ENCODE peak calls at places on chromosomes 2 and 18, in four cellular contexts. E is psoas muscle, U is adrenal gland, W is heart left ventricle. M is an unnamed sample. For H3K4me1, the result is how much of the 10 kb centered on the place peaks cover.

GRCh38 chr18:58176915-58177717 is 133.1 kb downstream of the NEDD4L start:
- DNase-seq in E (no peak), U (peak), W (no peak), M (no peak)

GRCh38 chr2:234690569-234691225 is 193.8 kb upstream of the ARL4C start:
- DNase-seq in E (no peak), U (no peak), W (no peak), M (no peak)

GRCh38 chr2:32688511-32688910 is 60.7 kb downstream of the TTC27 start:
- DNase-seq in E (no peak), U (no peak), W (no peak), M (no peak)

GRCh38 chr2:11583203-11583752 is 49.4 kb downstream of the GREB1 start:
- DNase-seq in E (peak), U (no peak), W (peak), M (no peak)

GRCh38 chr2:172711110-172711509 is 24.5 kb upstream of the RAPGEF4 start:
- DNase-seq in E (no peak), U (no peak), W (no peak), M (no peak)

GRCh38 chr18:40357536-40357935 is 1597.5 kb upstream of the PIK3C3 start:
- DNase-seq in E (no peak), U (no peak), W (no peak), M (no peak)

GRCh38 chr18:73728657-73729056 is 419.0 kb downstream of the FBXO15 start:
- DNase-seq in E (no peak), U (no peak), W (no peak), M (no peak)

GRCh38 chr2:30686000-30686399 is 121.2 kb downstream of the CAPN13 start:
- DNase-seq in E (no peak), U (no peak), W (no peak), M (no peak)

GRCh38 chr2:439540-440465 is 151.9 kb upstream of the ALKAL2 start:
- DNase-seq in E (no peak), U (peak), W (no peak), M (peak)

GRCh38 chr2:191675807-191676667 is 1.9 kb upstream of the NABP1 start:
- DNase-seq in E (peak), U (peak), W (peak), M (peak)

GRCh38 chr18:39523281-39523680 is 1957.7 kb upstream of the CELF4 start:
- DNase-seq in E (no peak), U (peak), W (no peak), M (no peak)

GRCh38 chr2:20013061-20013721 is 723 bp upstream of the MATN3 start:
- DNase-seq in E (no peak), U (no peak), W (no peak), M (no peak)

GRCh38 chr18:49591775-49592174 is 29.9 kb downstream of the LIPG start:
- DNase-seq in E (no peak), U (no peak), W (no peak), M (no peak)

GRCh38 chr2:1638281-1638860 is 105.9 kb downstream of the PXDN start:
- DNase-seq in E (peak), U (no peak), W (no peak), M (no peak)

GRCh38 chr2:7060602-7061435 is 143.6 kb downstream of the RNF144A start:
- DNase-seq in E (no peak), U (no peak), W (no peak), M (no peak)

GRCh38 chr2:11309706-11310105 is 34.7 kb downstream of the ROCK2 start:
- DNase-seq in E (no peak), U (no peak), W (no peak), M (no peak)

GRCh38 chr2:73911548-73912208 is 15.0 kb upstream of the DGUOK start:
- DNase-seq in E (no peak), U (no peak), W (no peak), M (no peak)

GRCh38 chr2:95260028-95261023 is 13.9 kb upstream of the PROM2 start:
- DNase-seq in E (no peak), U (peak), W (no peak), M (no peak)

GRCh38 chr2:1664076-1664605 is 80.2 kb downstream of the PXDN start:
- DNase-seq in E (no peak), U (no peak), W (no peak), M (peak)

GRCh38 chr2:158412206-158412605 is 44.3 kb downstream of the CCDC148 start:
- DNase-seq in E (no peak), U (no peak), W (no peak), M (no peak)

GRCh38 chr2:105294844-105295481 is 34.6 kb downstream of the TGFBRAP1 start:
- DNase-seq in E (no peak), U (peak), W (peak), M (no peak)

GRCh38 chr2:37827911-37828411 is 97.1 kb upstream of the RMDN2 start:
- DNase-seq in E (no peak), U (no peak), W (peak), M (no peak)

GRCh38 chr2:145849466-145849865 is 1329.5 kb upstream of the ZEB2 start:
- DNase-seq in E (no peak), U (no peak), W (no peak), M (no peak)

GRCh38 chr18:45213040-45213333 is 402.3 kb upstream of the SLC14A2 start:
- DNase-seq in E (no peak), U (no peak), W (no peak), M (no peak)

GRCh38 chr2:175135177-175135576 is 32.8 kb downstream of the ATF2 start:
- DNase-seq in E (no peak), U (no peak), W (no peak), M (no peak)
- H3K4me1 ChIP-seq in E (under half), U (under half), W (under half), M (under half)

GRCh38 chr18:33821503-33821902 is 243.5 kb downstream of the ASXL3 start:
- DNase-seq in E (no peak), U (no peak), W (no peak), M (no peak)

GRCh38 chr18:33818145-33818544 is 240.1 kb downstream of the ASXL3 start:
- DNase-seq in E (no peak), U (no peak), W (no peak), M (no peak)

GRCh38 chr18:33817096-33817495 is 239.1 kb downstream of the ASXL3 start:
- DNase-seq in E (no peak), U (no peak), W (no peak), M (no peak)

GRCh38 chr18:33826151-33826550 is 248.1 kb downstream of the ASXL3 start:
- DNase-seq in E (no peak), U (no peak), W (no peak), M (no peak)

GRCh38 chr18:33820517-33821368 is 242.7 kb downstream of the ASXL3 start:
- DNase-seq in E (no peak), U (no peak), W (no peak), M (no peak)
- H3K27ac ChIP-seq in E (no peak), U (no peak), W (no peak), M (no peak)

GRCh38 chr2:178263159-178263860 is 69.0 kb downstream of the OSBPL6 start:
- DNase-seq in E (no peak), U (no peak), W (no peak), M (no peak)

GRCh38 chr2:178267660-178268059 is 73.3 kb downstream of the OSBPL6 start:
- DNase-seq in E (no peak), U (no peak), W (no peak), M (no peak)

GRCh38 chr2:178265851-178266250 is 71.5 kb downstream of the OSBPL6 start:
- DNase-seq in E (no peak), U (no peak), W (no peak), M (no peak)

GRCh38 chr2:178268435-178268834 is 74.1 kb downstream of the OSBPL6 start:
- DNase-seq in E (no peak), U (no peak), W (no peak), M (no peak)

DNA sequence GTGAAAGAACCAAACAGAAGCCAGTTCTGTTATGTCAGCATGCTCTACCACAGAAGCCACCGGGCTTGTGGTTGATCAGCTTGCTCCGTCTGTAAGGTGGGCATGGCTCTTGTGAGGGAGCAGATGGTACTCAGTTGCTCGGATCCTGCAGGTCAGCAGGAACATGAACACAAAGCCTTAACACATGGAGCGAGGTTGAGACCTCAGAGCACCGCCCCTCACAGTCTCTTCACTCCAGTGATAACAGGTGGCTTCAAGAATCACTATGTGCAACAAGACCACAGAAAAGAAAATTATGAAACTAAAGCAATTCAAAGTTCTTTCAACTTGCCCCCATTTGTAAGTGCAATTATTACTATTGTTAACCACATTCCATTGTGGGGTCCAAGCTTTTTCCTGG is 72.1 kb downstream of the OSBPL6 start:
- DNase-seq in E (no peak), U (no peak), W (no peak), M (no peak)
- TF ChIP-seq CTCF in E (no peak), U (no peak), W (no peak), M (no peak)

GRCh38 chr2:25980076-25980887 is 2.0 kb downstream of the KIF3C start:
- DNase-seq in E (no peak), U (no peak), W (no peak), M (no peak)
- H3K4me1 ChIP-seq in E (under half), U (under half), W (under half), M (under half)

DNA sequence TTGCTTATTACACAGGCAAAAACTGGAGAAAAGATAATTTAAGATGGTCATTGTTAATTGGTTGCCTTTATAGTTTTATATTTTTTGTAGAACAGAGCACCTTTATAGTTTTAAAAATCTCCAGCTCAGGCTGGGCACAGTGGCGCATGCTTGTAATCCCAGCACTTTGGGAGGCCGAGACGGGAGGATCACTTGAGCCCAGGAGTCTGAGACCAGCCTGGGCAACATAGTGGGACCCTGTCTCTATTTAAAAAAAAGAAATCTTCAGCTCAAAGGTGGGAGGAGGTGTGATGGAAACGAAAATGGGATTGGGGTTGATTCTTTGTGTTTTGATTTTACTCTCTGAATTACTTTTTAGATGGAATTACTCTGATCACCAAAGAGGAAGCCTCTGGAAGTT is 85.4 kb downstream of the XRCC5 start:
- DNase-seq in E (no peak), U (no peak), W (no peak), M (no peak)
- H3K27ac ChIP-seq in E (no peak), U (no peak), W (no peak), M (no peak)

GRCh38 chr2:198312621-198313483 is 508.5 kb downstream of the PLCL1 start:
- DNase-seq in E (no peak), U (no peak), W (no peak), M (no peak)

GRCh38 chr2:198308368-198308767 is 504.0 kb downstream of the PLCL1 start:
- DNase-seq in E (no peak), U (no peak), W (no peak), M (no peak)

GRCh38 chr2:198311020-198311419 is 506.6 kb downstream of the PLCL1 start:
- DNase-seq in E (no peak), U (no peak), W (no peak), M (no peak)

GRCh38 chr2:198309081-198309480 is 504.7 kb downstream of the PLCL1 start:
- DNase-seq in E (no peak), U (no peak), W (no peak), M (no peak)

DNA sequence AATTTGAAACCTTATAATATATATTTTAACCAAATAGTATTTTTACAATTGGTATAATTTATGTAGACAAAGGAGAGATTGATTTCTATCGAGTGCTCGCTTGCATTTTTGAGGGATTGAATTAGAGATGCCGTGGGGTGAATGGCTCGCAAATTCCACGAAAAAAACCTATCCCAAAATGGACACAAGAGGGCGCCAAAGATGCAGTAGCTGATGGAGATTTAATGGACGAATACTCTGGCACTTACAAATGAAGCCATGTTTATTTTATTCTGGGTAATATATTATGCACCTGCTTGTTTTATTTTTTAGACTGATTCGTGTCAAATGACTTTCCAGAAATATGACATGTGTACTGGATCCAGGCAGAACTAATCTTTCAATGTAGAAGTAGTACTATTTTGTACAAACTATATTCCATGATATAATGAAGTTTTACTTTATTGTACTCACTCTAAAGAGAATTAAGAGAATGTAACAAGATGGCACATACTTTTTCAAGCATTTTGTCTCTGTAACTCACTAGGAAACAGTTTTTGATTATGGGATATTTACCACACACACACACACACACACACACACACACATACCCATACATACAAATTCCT is 505.4 kb downstream of the PLCL1 start:
- DNase-seq in E (no peak), U (peak), W (no peak), M (no peak)
- TF ChIP-seq CTCF in E (peak), U (peak), W (peak), M (peak)

M was measured in tibial artery.